ENCODE peak calls at places on chromosomes 6 and 20, in nine cellular contexts. J, O, H, D, Y, G, I, P and C are unnamed samples.
A peak's percentile ranks its signal among the peaks of the same experiment; 100 is the strongest.

GRCh38 chr6:15472626-15473025 is 190.2 kb downstream of the DTNBP1 start:
- DNase-seq in J (no peak), O (no peak), H (no peak), D (no peak), Y (no peak), G (no peak), I (no peak), P (no peak), C (no peak)

GRCh38 chr6:165729307-165729936 is 66.4 kb upstream of the PDE10A start:
- DNase-seq in J (peak; percentile 53), O (peak; percentile 18), H (no peak), D (peak; percentile 15), Y (peak; percentile 34), G (no peak), I (peak; percentile 52), P (no peak), C (no peak)

GRCh38 chr20:57089701-57090144 is 176.7 kb downstream of the BMP7 start:
- DNase-seq in J (peak; percentile 83), O (peak; percentile 19), H (no peak), D (peak; percentile 63), Y (peak; percentile 22), G (no peak), I (peak; percentile 79), P (peak; percentile 50), C (peak; percentile 71)

GRCh38 chr6:107554918-107555317 is 65.0 kb downstream of the SOBP start:
- DNase-seq in J (no peak), O (no peak), H (no peak), D (no peak), Y (no peak), G (no peak), I (no peak), P (no peak), C (no peak)

GRCh38 chr20:31860431-31861345 is 9.6 kb downstream of the DUSP15 start:
- DNase-seq in J (no peak), O (peak; percentile 60), H (no peak), D (peak; percentile 64), Y (no peak), G (no peak), I (no peak), P (peak; percentile 47), C (peak; percentile 52)

GRCh38 chr20:48180637-48181036 is 395.4 kb upstream of the SULF2 start:
- DNase-seq in J (no peak), O (no peak), H (no peak), D (no peak), Y (no peak), G (no peak), I (no peak), P (no peak), C (peak; percentile 94)

GRCh38 chr20:24100370-24101011 is 111.9 kb upstream of the GGTLC1 start:
- DNase-seq in J (peak; percentile 58), O (peak; percentile 80), H (no peak), D (peak; percentile 73), Y (peak; percentile 64), G (no peak), I (no peak), P (peak; percentile 31), C (peak; percentile 79)

GRCh38 chr6:135581211-135581610 is 83.7 kb upstream of the AHI1 start:
- DNase-seq in J (no peak), O (no peak), H (no peak), D (no peak), Y (no peak), G (no peak), I (no peak), P (no peak), C (no peak)

GRCh38 chr6:3887150-3887700 is 38.1 kb downstream of the FAM50B start:
- DNase-seq in J (no peak), O (peak; percentile 40), H (no peak), D (peak; percentile 72), Y (peak; percentile 15), G (no peak), I (no peak), P (peak; percentile 42), C (no peak)

GRCh38 chr20:38113401-38114325 is 51.4 kb downstream of the TGM2 start:
- DNase-seq in J (peak; percentile 23), O (no peak), H (no peak), D (no peak), Y (peak; percentile 48), G (no peak), I (no peak), P (peak; percentile 53), C (no peak)

GRCh38 chr6:144266091-144266649 is 19.0 kb upstream of the UTRN start:
- DNase-seq in J (no peak), O (peak; percentile 92), H (no peak), D (peak; percentile 86), Y (no peak), G (no peak), I (peak; percentile 69), P (peak; percentile 60), C (no peak)

GRCh38 chr20:19078448-19079373 is 133.7 kb upstream of the SLC24A3 start:
- DNase-seq in J (no peak), O (no peak), H (no peak), D (no peak), Y (no peak), G (no peak), I (no peak), P (no peak), C (no peak)

GRCh38 chr20:50245561-50246366 is 55.1 kb downstream of the CEBPB start:
- DNase-seq in J (no peak), O (peak; percentile 29), H (no peak), D (peak; percentile 68), Y (peak; percentile 52), G (no peak), I (no peak), P (peak; percentile 79), C (no peak)

GRCh38 chr6:16591681-16592549 is 169.3 kb downstream of the ATXN1 start:
- DNase-seq in J (peak; percentile 23), O (no peak), H (no peak), D (peak; percentile 38), Y (no peak), G (no peak), I (no peak), P (no peak), C (no peak)

GRCh38 chr6:131629656-131630055 is 1.6 kb upstream of the MED23 start:
- DNase-seq in J (no peak), O (peak; percentile 15), H (no peak), D (peak; percentile 13), Y (no peak), G (no peak), I (no peak), P (peak; percentile 38), C (no peak)

GRCh38 chr6:100105919-100106318 is 111.9 kb upstream of the MCHR2 start:
- DNase-seq in J (no peak), O (no peak), H (no peak), D (no peak), Y (no peak), G (no peak), I (no peak), P (no peak), C (no peak)

GRCh38 chr20:58851969-58852458 is 502 bp upstream of the GNAS start:
- DNase-seq in J (no peak), O (no peak), H (no peak), D (no peak), Y (no peak), G (no peak), I (no peak), P (no peak), C (no peak)

GRCh38 chr6:109236140-109237081 is 141.1 kb downstream of the CEP57L1 start:
- DNase-seq in J (peak; percentile 16), O (no peak), H (no peak), D (no peak), Y (no peak), G (no peak), I (no peak), P (no peak), C (peak; percentile 67)